ENCODE peak calls at places on chromosome 9, in seven cellular contexts. One of them, this sample, is unnamed.
A peak's percentile ranks its signal among the peaks of the same experiment; 100 is the strongest.

GRCh38 chr9:77834898-77835505 is 186.9 kb upstream of the GNA14 start:
- DNase-seq in cardiac fibroblast: no peak
- DNase-seq in endothelial cell: no peak
- DNase-seq in GM06990: no peak
- DNase-seq in Panc1: no peak
- DNase-seq in Calu3: no peak
- DNase-seq in fibroblast of pulmonary artery: no peak
- DNase-seq in this sample: no peak

GRCh38 chr9:70053864-70054263 is 10.2 kb downstream of the MAMDC2 start:
- DNase-seq in cardiac fibroblast: peak; percentile 52
- DNase-seq in endothelial cell: no peak
- DNase-seq in GM06990: no peak
- DNase-seq in Panc1: no peak
- DNase-seq in Calu3: peak; percentile 42
- DNase-seq in fibroblast of pulmonary artery: peak; percentile 43
- DNase-seq in this sample: no peak

GRCh38 chr9:23941051-23941450 is 115.0 kb upstream of the ELAVL2 start:
- DNase-seq in cardiac fibroblast: no peak
- DNase-seq in endothelial cell: no peak
- DNase-seq in GM06990: no peak
- DNase-seq in Panc1: no peak
- DNase-seq in Calu3: no peak
- DNase-seq in fibroblast of pulmonary artery: no peak
- DNase-seq in this sample: no peak

GRCh38 chr9:93677641-93678136 is 101.3 kb downstream of the PHF2 start:
- DNase-seq in cardiac fibroblast: no peak
- DNase-seq in endothelial cell: peak; percentile 4
- DNase-seq in GM06990: no peak
- DNase-seq in Panc1: no peak
- DNase-seq in Calu3: no peak
- DNase-seq in fibroblast of pulmonary artery: no peak
- DNase-seq in this sample: no peak

GRCh38 chr9:97767891-97768290 is 70.8 kb upstream of the XPA start:
- DNase-seq in cardiac fibroblast: no peak
- DNase-seq in endothelial cell: no peak
- DNase-seq in GM06990: no peak
- DNase-seq in Panc1: no peak
- DNase-seq in Calu3: no peak
- DNase-seq in fibroblast of pulmonary artery: no peak
- DNase-seq in this sample: no peak

GRCh38 chr9:42388146-42388690 is 204.8 kb downstream of the SPATA31A6 start:
- DNase-seq in cardiac fibroblast: no peak
- DNase-seq in endothelial cell: no peak
- DNase-seq in GM06990: no peak
- DNase-seq in Panc1: no peak
- DNase-seq in Calu3: no peak
- DNase-seq in fibroblast of pulmonary artery: no peak
- DNase-seq in this sample: no peak

GRCh38 chr9:108963459-108964143 is 29.4 kb downstream of the ABITRAM start:
- DNase-seq in cardiac fibroblast: peak; percentile 41
- DNase-seq in endothelial cell: no peak
- DNase-seq in GM06990: no peak
- DNase-seq in Panc1: no peak
- DNase-seq in Calu3: no peak
- DNase-seq in fibroblast of pulmonary artery: peak; percentile 52
- DNase-seq in this sample: no peak

GRCh38 chr9:125233678-125234077 is 7.5 kb downstream of the HSPA5 start:
- DNase-seq in cardiac fibroblast: peak; percentile 91
- DNase-seq in endothelial cell: no peak
- DNase-seq in GM06990: no peak
- DNase-seq in Panc1: peak; percentile 79
- DNase-seq in Calu3: no peak
- DNase-seq in fibroblast of pulmonary artery: peak; percentile 95
- DNase-seq in this sample: no peak

GRCh38 chr9:36471359-36471758 is 71.3 kb upstream of the RNF38 start:
- DNase-seq in cardiac fibroblast: no peak
- DNase-seq in endothelial cell: no peak
- DNase-seq in GM06990: no peak
- DNase-seq in Panc1: no peak
- DNase-seq in Calu3: no peak
- DNase-seq in fibroblast of pulmonary artery: no peak
- DNase-seq in this sample: no peak

GRCh38 chr9:27763831-27764230 is 190.6 kb upstream of the C9orf72 start:
- DNase-seq in cardiac fibroblast: no peak
- DNase-seq in endothelial cell: no peak
- DNase-seq in GM06990: no peak
- DNase-seq in Panc1: no peak
- DNase-seq in Calu3: no peak
- DNase-seq in fibroblast of pulmonary artery: no peak
- DNase-seq in this sample: no peak

GRCh38 chr9:112784020-112784788 is 33.6 kb downstream of the SNX30 start:
- DNase-seq in cardiac fibroblast: peak; percentile 35
- DNase-seq in endothelial cell: peak; percentile 15
- DNase-seq in GM06990: no peak
- DNase-seq in Panc1: no peak
- DNase-seq in Calu3: no peak
- DNase-seq in fibroblast of pulmonary artery: peak; percentile 35
- DNase-seq in this sample: no peak

GRCh38 chr9:18368206-18368605 is 105.7 kb upstream of the ADAMTSL1 start:
- DNase-seq in cardiac fibroblast: no peak
- DNase-seq in endothelial cell: no peak
- DNase-seq in GM06990: no peak
- DNase-seq in Panc1: no peak
- DNase-seq in Calu3: no peak
- DNase-seq in fibroblast of pulmonary artery: no peak
- DNase-seq in this sample: no peak

GRCh38 chr9:83281306-83282255 is 218.6 kb upstream of the RASEF start:
- DNase-seq in cardiac fibroblast: peak; percentile 58
- DNase-seq in endothelial cell: no peak
- DNase-seq in GM06990: no peak
- DNase-seq in Panc1: no peak
- DNase-seq in Calu3: peak; percentile 30
- DNase-seq in fibroblast of pulmonary artery: peak; percentile 49
- DNase-seq in this sample: no peak

GRCh38 chr9:137672907-137673791 is 54.3 kb downstream of the EHMT1 start:
- DNase-seq in cardiac fibroblast: peak; percentile 84
- DNase-seq in endothelial cell: no peak
- DNase-seq in GM06990: peak; percentile 54
- DNase-seq in Panc1: peak; percentile 25
- DNase-seq in Calu3: peak; percentile 32
- DNase-seq in fibroblast of pulmonary artery: peak; percentile 84
- DNase-seq in this sample: peak; percentile 61

GRCh38 chr9:134179595-134179917 is 15.2 kb upstream of the RNU6ATAC start:
- DNase-seq in cardiac fibroblast: no peak
- DNase-seq in endothelial cell: no peak
- DNase-seq in GM06990: no peak
- DNase-seq in Panc1: no peak
- DNase-seq in Calu3: no peak
- DNase-seq in fibroblast of pulmonary artery: no peak
- DNase-seq in this sample: no peak

GRCh38 chr9:100167176-100167575 is 68.1 kb downstream of the INVS start:
- DNase-seq in cardiac fibroblast: peak; percentile 10
- DNase-seq in endothelial cell: no peak
- DNase-seq in GM06990: no peak
- DNase-seq in Panc1: no peak
- DNase-seq in Calu3: no peak
- DNase-seq in fibroblast of pulmonary artery: peak; percentile 16
- DNase-seq in this sample: no peak

GRCh38 chr9:136373300-136374182 is at the start of gene CARD9:
- DNase-seq in cardiac fibroblast: no peak
- DNase-seq in endothelial cell: no peak
- DNase-seq in GM06990: no peak
- DNase-seq in Panc1: no peak
- DNase-seq in Calu3: no peak
- DNase-seq in fibroblast of pulmonary artery: no peak
- DNase-seq in this sample: peak; percentile 40

GRCh38 chr9:5835808-5836207 is 2.9 kb upstream of the ERMP1 start:
- DNase-seq in cardiac fibroblast: no peak
- DNase-seq in endothelial cell: no peak
- DNase-seq in GM06990: no peak
- DNase-seq in Panc1: no peak
- DNase-seq in Calu3: no peak
- DNase-seq in fibroblast of pulmonary artery: no peak
- DNase-seq in this sample: peak; percentile 42

GRCh38 chr9:127910613-127911205 is 6.1 kb downstream of the ST6GALNAC4 start:
- DNase-seq in cardiac fibroblast: peak; percentile 50
- DNase-seq in endothelial cell: no peak
- DNase-seq in GM06990: no peak
- DNase-seq in Panc1: no peak
- DNase-seq in Calu3: no peak
- DNase-seq in fibroblast of pulmonary artery: peak; percentile 34
- DNase-seq in this sample: no peak
- TF ChIP-seq CTCF in cardiac fibroblast: no peak
- TF ChIP-seq CTCF in endothelial cell: no peak
- TF ChIP-seq CTCF in GM06990: no peak
- TF ChIP-seq CTCF in Panc1: no peak
- TF ChIP-seq CTCF in Calu3: no peak
- TF ChIP-seq CTCF in fibroblast of pulmonary artery: no peak
- TF ChIP-seq CTCF in this sample: no peak

GRCh38 chr9:131744715-131745201 is 4.9 kb upstream of the RAPGEF1 start:
- DNase-seq in cardiac fibroblast: no peak
- DNase-seq in endothelial cell: no peak
- DNase-seq in GM06990: no peak
- DNase-seq in Panc1: no peak
- DNase-seq in Calu3: peak; percentile 6
- DNase-seq in fibroblast of pulmonary artery: no peak
- DNase-seq in this sample: no peak

GRCh38 chr9:131744171-131744714 is 4.4 kb upstream of the RAPGEF1 start:
- DNase-seq in cardiac fibroblast: no peak
- DNase-seq in endothelial cell: no peak
- DNase-seq in GM06990: no peak
- DNase-seq in Panc1: no peak
- DNase-seq in Calu3: peak; percentile 37
- DNase-seq in fibroblast of pulmonary artery: peak; percentile 17
- DNase-seq in this sample: peak; percentile 48

GRCh38 chr9:131745611-131746010 is 5.7 kb upstream of the RAPGEF1 start:
- DNase-seq in cardiac fibroblast: no peak
- DNase-seq in endothelial cell: no peak
- DNase-seq in GM06990: no peak
- DNase-seq in Panc1: no peak
- DNase-seq in Calu3: no peak
- DNase-seq in fibroblast of pulmonary artery: no peak
- DNase-seq in this sample: no peak

GRCh38 chr9:131748411-131748955 is 8.6 kb upstream of the RAPGEF1 start:
- DNase-seq in cardiac fibroblast: no peak
- DNase-seq in endothelial cell: no peak
- DNase-seq in GM06990: no peak
- DNase-seq in Panc1: no peak
- DNase-seq in Calu3: no peak
- DNase-seq in fibroblast of pulmonary artery: no peak
- DNase-seq in this sample: peak; percentile 42

GRCh38 chr9:131747352-131747751 is 7.5 kb upstream of the RAPGEF1 start:
- DNase-seq in cardiac fibroblast: peak; percentile 80
- DNase-seq in endothelial cell: no peak
- DNase-seq in GM06990: no peak
- DNase-seq in Panc1: no peak
- DNase-seq in Calu3: peak; percentile 17
- DNase-seq in fibroblast of pulmonary artery: peak; percentile 83
- DNase-seq in this sample: peak; percentile 50
- TF ChIP-seq CTCF in cardiac fibroblast: peak; percentile 71
- TF ChIP-seq CTCF in endothelial cell: peak; percentile 38
- TF ChIP-seq CTCF in GM06990: peak; percentile 63
- TF ChIP-seq CTCF in Panc1: peak; percentile 75
- TF ChIP-seq CTCF in Calu3: no peak
- TF ChIP-seq CTCF in fibroblast of pulmonary artery: peak; percentile 73
- TF ChIP-seq CTCF in this sample: peak; percentile 46

DNA sequence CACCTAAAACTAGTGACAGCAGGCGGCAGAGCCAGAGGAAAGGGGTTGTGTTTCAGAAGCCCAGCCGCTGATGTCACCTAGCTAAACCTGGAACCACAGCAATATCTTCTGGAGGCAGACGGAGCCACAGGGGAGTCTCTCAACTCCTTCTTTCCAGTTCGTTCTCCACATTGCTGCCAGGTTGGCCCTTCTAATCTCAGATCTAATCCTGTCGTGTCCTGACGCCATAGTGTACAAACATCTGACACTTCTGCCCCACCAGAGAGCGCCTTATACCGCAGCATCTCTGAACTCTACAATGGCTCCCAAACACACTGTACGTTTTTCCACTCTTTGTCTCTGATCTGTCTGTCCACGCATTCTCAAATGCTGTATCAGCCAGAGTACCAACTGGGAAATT is 240.0 kb downstream of the SMARCA2 start:
- DNase-seq in cardiac fibroblast: no peak
- DNase-seq in endothelial cell: no peak
- DNase-seq in GM06990: no peak
- DNase-seq in Panc1: no peak
- DNase-seq in Calu3: no peak
- DNase-seq in fibroblast of pulmonary artery: no peak
- DNase-seq in this sample: no peak
- TF ChIP-seq CTCF in cardiac fibroblast: no peak
- TF ChIP-seq CTCF in endothelial cell: no peak
- TF ChIP-seq CTCF in GM06990: no peak
- TF ChIP-seq CTCF in Panc1: no peak
- TF ChIP-seq CTCF in Calu3: no peak
- TF ChIP-seq CTCF in fibroblast of pulmonary artery: no peak
- TF ChIP-seq CTCF in this sample: no peak

GRCh38 chr9:86892576-86892975 is 54.7 kb downstream of the GAS1 start:
- DNase-seq in cardiac fibroblast: peak; percentile 31
- DNase-seq in endothelial cell: no peak
- DNase-seq in GM06990: no peak
- DNase-seq in Panc1: no peak
- DNase-seq in Calu3: no peak
- DNase-seq in fibroblast of pulmonary artery: peak; percentile 37
- DNase-seq in this sample: no peak

GRCh38 chr9:86891886-86892437 is 55.3 kb downstream of the GAS1 start:
- DNase-seq in cardiac fibroblast: no peak
- DNase-seq in endothelial cell: no peak
- DNase-seq in GM06990: no peak
- DNase-seq in Panc1: no peak
- DNase-seq in Calu3: no peak
- DNase-seq in fibroblast of pulmonary artery: no peak
- DNase-seq in this sample: no peak

GRCh38 chr9:86891091-86891490 is 56.2 kb downstream of the GAS1 start:
- DNase-seq in cardiac fibroblast: no peak
- DNase-seq in endothelial cell: no peak
- DNase-seq in GM06990: no peak
- DNase-seq in Panc1: no peak
- DNase-seq in Calu3: no peak
- DNase-seq in fibroblast of pulmonary artery: no peak
- DNase-seq in this sample: no peak

DNA sequence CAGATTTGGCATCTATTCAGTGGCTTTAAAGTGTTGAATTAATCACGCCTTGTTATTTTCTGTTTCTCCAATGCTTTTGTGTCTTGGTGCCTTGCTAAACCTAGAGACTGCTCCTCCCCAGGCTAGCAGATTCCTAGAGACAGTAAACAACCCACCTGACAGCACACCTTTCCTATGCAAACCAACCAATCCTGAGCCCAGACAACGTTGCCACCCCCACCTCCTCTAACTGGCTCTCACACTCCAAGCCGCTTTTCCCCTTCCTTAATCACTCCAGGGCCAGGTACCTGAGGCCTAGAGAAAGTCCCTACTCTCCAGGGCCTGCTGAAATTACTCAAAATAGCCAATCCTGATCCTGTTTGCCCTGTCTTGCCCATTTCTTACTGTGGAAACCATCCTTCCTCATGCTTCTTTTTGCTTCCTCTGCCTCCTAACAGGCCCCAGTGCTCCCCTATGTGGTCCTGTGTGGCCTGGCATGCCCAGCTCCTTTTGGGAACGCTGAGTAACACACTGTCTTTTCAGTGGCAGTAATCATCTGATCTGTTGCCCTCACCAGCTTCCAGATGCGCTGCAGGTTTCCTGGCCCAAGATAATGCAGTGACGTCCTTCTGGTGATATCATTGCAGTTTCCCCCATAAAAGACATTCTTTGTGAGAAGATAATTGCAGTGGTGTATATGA is 53.4 kb downstream of the GAS1 start:
- DNase-seq in cardiac fibroblast: no peak
- DNase-seq in endothelial cell: no peak
- DNase-seq in GM06990: no peak
- DNase-seq in Panc1: no peak
- DNase-seq in Calu3: no peak
- DNase-seq in fibroblast of pulmonary artery: no peak
- DNase-seq in this sample: no peak
- TF ChIP-seq CTCF in cardiac fibroblast: no peak
- TF ChIP-seq CTCF in endothelial cell: no peak
- TF ChIP-seq CTCF in GM06990: no peak
- TF ChIP-seq CTCF in Panc1: no peak
- TF ChIP-seq CTCF in Calu3: no peak
- TF ChIP-seq CTCF in fibroblast of pulmonary artery: no peak
- TF ChIP-seq CTCF in this sample: no peak

This sample was measured in activated CD8-positive, alpha-beta T cell treated with anti-CD3 and anti-CD28 coated beads for 36 hours.